ENCODE peak calls at places on chromosomes 4 and X, in nine cellular contexts. One of them, this sample, is unnamed.

GRCh38 chrX:136608295-136608933 is 39.5 kb upstream of the CD40LG start:
- ATAC-seq in upper lobe of left lung: no peak
- ATAC-seq in stimulated activated naive B cell treated with anti-CD40 and anti-IgM and Interleukin-4, amounts not matched to agents 10 μg/mL and 1 μg/mL and 100 μg/mL, for 72 hours: peak; percentile 73
- ATAC-seq in activated B cell treated with CpG ODN at 0.5 μM for 24 hours: peak; percentile 60
- ATAC-seq in activated CD4-positive, alpha-beta T cell treated with anti-CD3 and anti-CD28 coated beads for 36 hours: peak; percentile 84
- ATAC-seq in CD8-positive, alpha-beta T cell: peak; percentile 72
- ATAC-seq in T-helper 17 cell: peak; percentile 90
- ATAC-seq in Panc1: peak; percentile 81
- ATAC-seq in right cardiac atrium: no peak
- ATAC-seq in this sample: peak; percentile 56

GRCh38 chrX:47802589-47802988 is 34.1 kb upstream of the ZNF81 start:
- ATAC-seq in upper lobe of left lung: no peak
- ATAC-seq in stimulated activated naive B cell treated with anti-CD40 and anti-IgM and Interleukin-4, amounts not matched to agents 10 μg/mL and 1 μg/mL and 100 μg/mL, for 72 hours: no peak
- ATAC-seq in activated B cell treated with CpG ODN at 0.5 μM for 24 hours: no peak
- ATAC-seq in activated CD4-positive, alpha-beta T cell treated with anti-CD3 and anti-CD28 coated beads for 36 hours: no peak
- ATAC-seq in CD8-positive, alpha-beta T cell: no peak
- ATAC-seq in T-helper 17 cell: no peak
- ATAC-seq in Panc1: peak; percentile 78
- ATAC-seq in right cardiac atrium: no peak
- ATAC-seq in this sample: no peak

GRCh38 chr4:8209176-8209874 is 10.2 kb downstream of the SH3TC1 start:
- ATAC-seq in upper lobe of left lung: no peak
- ATAC-seq in stimulated activated naive B cell treated with anti-CD40 and anti-IgM and Interleukin-4, amounts not matched to agents 10 μg/mL and 1 μg/mL and 100 μg/mL, for 72 hours: no peak
- ATAC-seq in activated B cell treated with CpG ODN at 0.5 μM for 24 hours: no peak
- ATAC-seq in activated CD4-positive, alpha-beta T cell treated with anti-CD3 and anti-CD28 coated beads for 36 hours: no peak
- ATAC-seq in CD8-positive, alpha-beta T cell: no peak
- ATAC-seq in T-helper 17 cell: no peak
- ATAC-seq in Panc1: no peak
- ATAC-seq in right cardiac atrium: no peak
- ATAC-seq in this sample: no peak

GRCh38 chr4:83364312-83364711 is 29.7 kb upstream of the HPSE start:
- ATAC-seq in upper lobe of left lung: no peak
- ATAC-seq in stimulated activated naive B cell treated with anti-CD40 and anti-IgM and Interleukin-4, amounts not matched to agents 10 μg/mL and 1 μg/mL and 100 μg/mL, for 72 hours: no peak
- ATAC-seq in activated B cell treated with CpG ODN at 0.5 μM for 24 hours: no peak
- ATAC-seq in activated CD4-positive, alpha-beta T cell treated with anti-CD3 and anti-CD28 coated beads for 36 hours: no peak
- ATAC-seq in CD8-positive, alpha-beta T cell: no peak
- ATAC-seq in T-helper 17 cell: no peak
- ATAC-seq in Panc1: no peak
- ATAC-seq in right cardiac atrium: no peak
- ATAC-seq in this sample: no peak

GRCh38 chr4:41935652-41936021 is 408 bp downstream of the TMEM33 start:
- ATAC-seq in upper lobe of left lung: peak; percentile 42
- ATAC-seq in stimulated activated naive B cell treated with anti-CD40 and anti-IgM and Interleukin-4, amounts not matched to agents 10 μg/mL and 1 μg/mL and 100 μg/mL, for 72 hours: peak; percentile 40
- ATAC-seq in activated B cell treated with CpG ODN at 0.5 μM for 24 hours: peak; percentile 9
- ATAC-seq in activated CD4-positive, alpha-beta T cell treated with anti-CD3 and anti-CD28 coated beads for 36 hours: peak; percentile 47
- ATAC-seq in CD8-positive, alpha-beta T cell: peak; percentile 19
- ATAC-seq in T-helper 17 cell: peak; percentile 27
- ATAC-seq in Panc1: peak; percentile 8
- ATAC-seq in right cardiac atrium: peak; percentile 17
- ATAC-seq in this sample: peak; percentile 17

GRCh38 chrX:46376246-46376885 is 168.9 kb downstream of the ZNF674 start:
- ATAC-seq in upper lobe of left lung: no peak
- ATAC-seq in stimulated activated naive B cell treated with anti-CD40 and anti-IgM and Interleukin-4, amounts not matched to agents 10 μg/mL and 1 μg/mL and 100 μg/mL, for 72 hours: peak; percentile 50
- ATAC-seq in activated B cell treated with CpG ODN at 0.5 μM for 24 hours: no peak
- ATAC-seq in activated CD4-positive, alpha-beta T cell treated with anti-CD3 and anti-CD28 coated beads for 36 hours: peak; percentile 97
- ATAC-seq in CD8-positive, alpha-beta T cell: no peak
- ATAC-seq in T-helper 17 cell: peak; percentile 57
- ATAC-seq in Panc1: peak; percentile 98
- ATAC-seq in right cardiac atrium: no peak
- ATAC-seq in this sample: no peak

GRCh38 chr4:74056114-74056857 is 17.8 kb upstream of the CXCL3 start:
- ATAC-seq in upper lobe of left lung: no peak
- ATAC-seq in stimulated activated naive B cell treated with anti-CD40 and anti-IgM and Interleukin-4, amounts not matched to agents 10 μg/mL and 1 μg/mL and 100 μg/mL, for 72 hours: no peak
- ATAC-seq in activated B cell treated with CpG ODN at 0.5 μM for 24 hours: no peak
- ATAC-seq in activated CD4-positive, alpha-beta T cell treated with anti-CD3 and anti-CD28 coated beads for 36 hours: no peak
- ATAC-seq in CD8-positive, alpha-beta T cell: no peak
- ATAC-seq in T-helper 17 cell: no peak
- ATAC-seq in Panc1: no peak
- ATAC-seq in right cardiac atrium: no peak
- ATAC-seq in this sample: no peak

GRCh38 chr4:81351653-81352455 is 119.9 kb downstream of the RASGEF1B start:
- ATAC-seq in upper lobe of left lung: peak; percentile 75
- ATAC-seq in stimulated activated naive B cell treated with anti-CD40 and anti-IgM and Interleukin-4, amounts not matched to agents 10 μg/mL and 1 μg/mL and 100 μg/mL, for 72 hours: peak; percentile 84
- ATAC-seq in activated B cell treated with CpG ODN at 0.5 μM for 24 hours: no peak
- ATAC-seq in activated CD4-positive, alpha-beta T cell treated with anti-CD3 and anti-CD28 coated beads for 36 hours: peak; percentile 74
- ATAC-seq in CD8-positive, alpha-beta T cell: peak; percentile 57
- ATAC-seq in T-helper 17 cell: peak; percentile 68
- ATAC-seq in Panc1: peak; percentile 80
- ATAC-seq in right cardiac atrium: peak; percentile 76
- ATAC-seq in this sample: peak; percentile 64

GRCh38 chr4:121226362-121226761 is 62.2 kb upstream of the TNIP3 start:
- ATAC-seq in upper lobe of left lung: no peak
- ATAC-seq in stimulated activated naive B cell treated with anti-CD40 and anti-IgM and Interleukin-4, amounts not matched to agents 10 μg/mL and 1 μg/mL and 100 μg/mL, for 72 hours: no peak
- ATAC-seq in activated B cell treated with CpG ODN at 0.5 μM for 24 hours: no peak
- ATAC-seq in activated CD4-positive, alpha-beta T cell treated with anti-CD3 and anti-CD28 coated beads for 36 hours: no peak
- ATAC-seq in CD8-positive, alpha-beta T cell: no peak
- ATAC-seq in T-helper 17 cell: no peak
- ATAC-seq in Panc1: no peak
- ATAC-seq in right cardiac atrium: no peak
- ATAC-seq in this sample: peak; percentile 29

GRCh38 chrX:13398073-13398823 is 78.4 kb upstream of the ATXN3L start:
- ATAC-seq in upper lobe of left lung: peak; percentile 81
- ATAC-seq in stimulated activated naive B cell treated with anti-CD40 and anti-IgM and Interleukin-4, amounts not matched to agents 10 μg/mL and 1 μg/mL and 100 μg/mL, for 72 hours: peak; percentile 44
- ATAC-seq in activated B cell treated with CpG ODN at 0.5 μM for 24 hours: no peak
- ATAC-seq in activated CD4-positive, alpha-beta T cell treated with anti-CD3 and anti-CD28 coated beads for 36 hours: peak; percentile 74
- ATAC-seq in CD8-positive, alpha-beta T cell: no peak
- ATAC-seq in T-helper 17 cell: no peak
- ATAC-seq in Panc1: peak; percentile 99
- ATAC-seq in right cardiac atrium: peak; percentile 70
- ATAC-seq in this sample: no peak

GRCh38 chr4:130424211-130424610 is 1328.3 kb downstream of the C4orf33 start:
- ATAC-seq in upper lobe of left lung: no peak
- ATAC-seq in stimulated activated naive B cell treated with anti-CD40 and anti-IgM and Interleukin-4, amounts not matched to agents 10 μg/mL and 1 μg/mL and 100 μg/mL, for 72 hours: no peak
- ATAC-seq in activated B cell treated with CpG ODN at 0.5 μM for 24 hours: no peak
- ATAC-seq in activated CD4-positive, alpha-beta T cell treated with anti-CD3 and anti-CD28 coated beads for 36 hours: no peak
- ATAC-seq in CD8-positive, alpha-beta T cell: no peak
- ATAC-seq in T-helper 17 cell: no peak
- ATAC-seq in Panc1: no peak
- ATAC-seq in right cardiac atrium: no peak
- ATAC-seq in this sample: no peak

GRCh38 chr4:94516067-94516466 is 64.3 kb downstream of the PDLIM5 start:
- ATAC-seq in upper lobe of left lung: no peak
- ATAC-seq in stimulated activated naive B cell treated with anti-CD40 and anti-IgM and Interleukin-4, amounts not matched to agents 10 μg/mL and 1 μg/mL and 100 μg/mL, for 72 hours: no peak
- ATAC-seq in activated B cell treated with CpG ODN at 0.5 μM for 24 hours: no peak
- ATAC-seq in activated CD4-positive, alpha-beta T cell treated with anti-CD3 and anti-CD28 coated beads for 36 hours: peak; percentile 60
- ATAC-seq in CD8-positive, alpha-beta T cell: no peak
- ATAC-seq in T-helper 17 cell: no peak
- ATAC-seq in Panc1: no peak
- ATAC-seq in right cardiac atrium: peak; percentile 19
- ATAC-seq in this sample: no peak

GRCh38 chr4:37245391-37245954 is 930 bp downstream of the NWD2 start:
- ATAC-seq in upper lobe of left lung: no peak
- ATAC-seq in stimulated activated naive B cell treated with anti-CD40 and anti-IgM and Interleukin-4, amounts not matched to agents 10 μg/mL and 1 μg/mL and 100 μg/mL, for 72 hours: no peak
- ATAC-seq in activated B cell treated with CpG ODN at 0.5 μM for 24 hours: no peak
- ATAC-seq in activated CD4-positive, alpha-beta T cell treated with anti-CD3 and anti-CD28 coated beads for 36 hours: no peak
- ATAC-seq in CD8-positive, alpha-beta T cell: no peak
- ATAC-seq in T-helper 17 cell: no peak
- ATAC-seq in Panc1: no peak
- ATAC-seq in right cardiac atrium: no peak
- ATAC-seq in this sample: no peak

GRCh38 chrX:155632424-155633100 is 19.8 kb upstream of the TMLHE start:
- ATAC-seq in upper lobe of left lung: no peak
- ATAC-seq in stimulated activated naive B cell treated with anti-CD40 and anti-IgM and Interleukin-4, amounts not matched to agents 10 μg/mL and 1 μg/mL and 100 μg/mL, for 72 hours: peak; percentile 63
- ATAC-seq in activated B cell treated with CpG ODN at 0.5 μM for 24 hours: peak; percentile 25
- ATAC-seq in activated CD4-positive, alpha-beta T cell treated with anti-CD3 and anti-CD28 coated beads for 36 hours: peak; percentile 96
- ATAC-seq in CD8-positive, alpha-beta T cell: peak; percentile 54
- ATAC-seq in T-helper 17 cell: peak; percentile 79
- ATAC-seq in Panc1: peak; percentile 74
- ATAC-seq in right cardiac atrium: no peak
- ATAC-seq in this sample: no peak

GRCh38 chr4:112956458-112956857 is 93.0 kb upstream of the ANK2 start:
- ATAC-seq in upper lobe of left lung: no peak
- ATAC-seq in stimulated activated naive B cell treated with anti-CD40 and anti-IgM and Interleukin-4, amounts not matched to agents 10 μg/mL and 1 μg/mL and 100 μg/mL, for 72 hours: no peak
- ATAC-seq in activated B cell treated with CpG ODN at 0.5 μM for 24 hours: no peak
- ATAC-seq in activated CD4-positive, alpha-beta T cell treated with anti-CD3 and anti-CD28 coated beads for 36 hours: no peak
- ATAC-seq in CD8-positive, alpha-beta T cell: no peak
- ATAC-seq in T-helper 17 cell: no peak
- ATAC-seq in Panc1: no peak
- ATAC-seq in right cardiac atrium: no peak
- ATAC-seq in this sample: no peak

GRCh38 chrX:121036951-121037350 is 10.5 kb upstream of the GLUD2 start:
- ATAC-seq in upper lobe of left lung: no peak
- ATAC-seq in stimulated activated naive B cell treated with anti-CD40 and anti-IgM and Interleukin-4, amounts not matched to agents 10 μg/mL and 1 μg/mL and 100 μg/mL, for 72 hours: no peak
- ATAC-seq in activated B cell treated with CpG ODN at 0.5 μM for 24 hours: no peak
- ATAC-seq in activated CD4-positive, alpha-beta T cell treated with anti-CD3 and anti-CD28 coated beads for 36 hours: no peak
- ATAC-seq in CD8-positive, alpha-beta T cell: no peak
- ATAC-seq in T-helper 17 cell: no peak
- ATAC-seq in Panc1: no peak
- ATAC-seq in right cardiac atrium: no peak
- ATAC-seq in this sample: no peak

GRCh38 chrX:68666580-68666979 is 19.1 kb downstream of the STARD8 start:
- ATAC-seq in upper lobe of left lung: peak; percentile 56
- ATAC-seq in stimulated activated naive B cell treated with anti-CD40 and anti-IgM and Interleukin-4, amounts not matched to agents 10 μg/mL and 1 μg/mL and 100 μg/mL, for 72 hours: no peak
- ATAC-seq in activated B cell treated with CpG ODN at 0.5 μM for 24 hours: no peak
- ATAC-seq in activated CD4-positive, alpha-beta T cell treated with anti-CD3 and anti-CD28 coated beads for 36 hours: no peak
- ATAC-seq in CD8-positive, alpha-beta T cell: no peak
- ATAC-seq in T-helper 17 cell: no peak
- ATAC-seq in Panc1: no peak
- ATAC-seq in right cardiac atrium: peak; percentile 48
- ATAC-seq in this sample: no peak

GRCh38 chr4:986428-986948 is 356 bp upstream of the IDUA start:
- ATAC-seq in upper lobe of left lung: no peak
- ATAC-seq in stimulated activated naive B cell treated with anti-CD40 and anti-IgM and Interleukin-4, amounts not matched to agents 10 μg/mL and 1 μg/mL and 100 μg/mL, for 72 hours: peak; percentile 30
- ATAC-seq in activated B cell treated with CpG ODN at 0.5 μM for 24 hours: no peak
- ATAC-seq in activated CD4-positive, alpha-beta T cell treated with anti-CD3 and anti-CD28 coated beads for 36 hours: peak; percentile 18
- ATAC-seq in CD8-positive, alpha-beta T cell: peak; percentile 10
- ATAC-seq in T-helper 17 cell: peak; percentile 32
- ATAC-seq in Panc1: no peak
- ATAC-seq in right cardiac atrium: no peak
- ATAC-seq in this sample: peak; percentile 12

GRCh38 chr4:104166749-104167148 is 327.9 kb downstream of the CXXC4 start:
- ATAC-seq in upper lobe of left lung: no peak
- ATAC-seq in stimulated activated naive B cell treated with anti-CD40 and anti-IgM and Interleukin-4, amounts not matched to agents 10 μg/mL and 1 μg/mL and 100 μg/mL, for 72 hours: no peak
- ATAC-seq in activated B cell treated with CpG ODN at 0.5 μM for 24 hours: no peak
- ATAC-seq in activated CD4-positive, alpha-beta T cell treated with anti-CD3 and anti-CD28 coated beads for 36 hours: no peak
- ATAC-seq in CD8-positive, alpha-beta T cell: no peak
- ATAC-seq in T-helper 17 cell: no peak
- ATAC-seq in Panc1: no peak
- ATAC-seq in right cardiac atrium: no peak
- ATAC-seq in this sample: no peak

GRCh38 chr4:124409044-124409443 is 303.5 kb downstream of the ANKRD50 start:
- ATAC-seq in upper lobe of left lung: no peak
- ATAC-seq in stimulated activated naive B cell treated with anti-CD40 and anti-IgM and Interleukin-4, amounts not matched to agents 10 μg/mL and 1 μg/mL and 100 μg/mL, for 72 hours: no peak
- ATAC-seq in activated B cell treated with CpG ODN at 0.5 μM for 24 hours: no peak
- ATAC-seq in activated CD4-positive, alpha-beta T cell treated with anti-CD3 and anti-CD28 coated beads for 36 hours: no peak
- ATAC-seq in CD8-positive, alpha-beta T cell: no peak
- ATAC-seq in T-helper 17 cell: no peak
- ATAC-seq in Panc1: no peak
- ATAC-seq in right cardiac atrium: no peak
- ATAC-seq in this sample: no peak

GRCh38 chr4:169626328-169627282 is 6.2 kb downstream of the CLCN3 start:
- ATAC-seq in upper lobe of left lung: no peak
- ATAC-seq in stimulated activated naive B cell treated with anti-CD40 and anti-IgM and Interleukin-4, amounts not matched to agents 10 μg/mL and 1 μg/mL and 100 μg/mL, for 72 hours: peak; percentile 57
- ATAC-seq in activated B cell treated with CpG ODN at 0.5 μM for 24 hours: peak; percentile 50
- ATAC-seq in activated CD4-positive, alpha-beta T cell treated with anti-CD3 and anti-CD28 coated beads for 36 hours: peak; percentile 93
- ATAC-seq in CD8-positive, alpha-beta T cell: peak; percentile 60
- ATAC-seq in T-helper 17 cell: no peak
- ATAC-seq in Panc1: no peak
- ATAC-seq in right cardiac atrium: peak; percentile 14
- ATAC-seq in this sample: no peak

GRCh38 chr4:181161669-181162068 is 1081.5 kb upstream of the TENM3 start:
- ATAC-seq in upper lobe of left lung: no peak
- ATAC-seq in stimulated activated naive B cell treated with anti-CD40 and anti-IgM and Interleukin-4, amounts not matched to agents 10 μg/mL and 1 μg/mL and 100 μg/mL, for 72 hours: no peak
- ATAC-seq in activated B cell treated with CpG ODN at 0.5 μM for 24 hours: no peak
- ATAC-seq in activated CD4-positive, alpha-beta T cell treated with anti-CD3 and anti-CD28 coated beads for 36 hours: no peak
- ATAC-seq in CD8-positive, alpha-beta T cell: no peak
- ATAC-seq in T-helper 17 cell: no peak
- ATAC-seq in Panc1: no peak
- ATAC-seq in right cardiac atrium: no peak
- ATAC-seq in this sample: no peak

GRCh38 chr4:103011378-103012025 is 8.0 kb downstream of the SLC9B1 start:
- ATAC-seq in upper lobe of left lung: peak; percentile 91
- ATAC-seq in stimulated activated naive B cell treated with anti-CD40 and anti-IgM and Interleukin-4, amounts not matched to agents 10 μg/mL and 1 μg/mL and 100 μg/mL, for 72 hours: no peak
- ATAC-seq in activated B cell treated with CpG ODN at 0.5 μM for 24 hours: no peak
- ATAC-seq in activated CD4-positive, alpha-beta T cell treated with anti-CD3 and anti-CD28 coated beads for 36 hours: no peak
- ATAC-seq in CD8-positive, alpha-beta T cell: no peak
- ATAC-seq in T-helper 17 cell: no peak
- ATAC-seq in Panc1: no peak
- ATAC-seq in right cardiac atrium: peak; percentile 66
- ATAC-seq in this sample: peak; percentile 44

This sample was measured in stimulated activated memory B cell treated with anti-CD40 and anti-IgM and Interleukin-4, amounts not matched to agents 10 μg/mL and 1 μg/mL and 100 μg/mL, for 72 hours.